ENCODE peak calls at places on chromosomes 6 and 20, in five cellular contexts. E is K562, L is A549, I is endothelial cell of umbilical vein, Y is GM12878. R is an unnamed sample.

GRCh38 chr6:110826236-110827129 is 11.2 kb upstream of the CDK19 start:
- DNase-seq in E (no peak), L (no peak), I (no peak), Y (no peak), R (peak)

GRCh38 chr20:58852559-58853271 is at the start of gene GNAS:
- DNase-seq in E (peak), L (peak), I (peak), Y (no peak), R (peak)

GRCh38 chr6:165663283-165663735 is 268 bp upstream of the PDE10A start:
- DNase-seq in E (no peak), L (peak), I (peak), Y (no peak), R (no peak)

GRCh38 chr20:6074145-6074561 is 20.3 kb upstream of the LRRN4 start:
- DNase-seq in E (peak), L (peak), I (no peak), Y (no peak), R (peak)

GRCh38 chr6:123415844-123416468 is 220.8 kb downstream of the TRDN start:
- DNase-seq in E (peak), L (peak), I (peak), Y (no peak), R (peak)

GRCh38 chr6:111918825-111919224 is 45.6 kb upstream of the FYN start:
- DNase-seq in E (no peak), L (no peak), I (no peak), Y (no peak), R (peak)

GRCh38 chr6:108999428-108999827 is 95.2 kb downstream of the SESN1 start:
- DNase-seq in E (no peak), L (no peak), I (no peak), Y (no peak), R (no peak)

GRCh38 chr20:35292504-35293285 is 470 bp upstream of the FAM83C start:
- DNase-seq in E (no peak), L (no peak), I (no peak), Y (no peak), R (no peak)

GRCh38 chr6:44659676-44660170 is 272.2 kb downstream of the CDC5L start:
- DNase-seq in E (no peak), L (no peak), I (no peak), Y (no peak), R (no peak)

GRCh38 chr6:44662461-44663121 is 275.1 kb downstream of the CDC5L start:
- DNase-seq in E (no peak), L (no peak), I (no peak), Y (no peak), R (no peak)

GRCh38 chr6:44661631-44662030 is 274.1 kb downstream of the CDC5L start:
- DNase-seq in E (no peak), L (no peak), I (no peak), Y (no peak), R (no peak)

GRCh38 chr6:44661221-44661609 is 273.7 kb downstream of the CDC5L start:
- DNase-seq in E (no peak), L (no peak), I (no peak), Y (no peak), R (no peak)

DNA sequence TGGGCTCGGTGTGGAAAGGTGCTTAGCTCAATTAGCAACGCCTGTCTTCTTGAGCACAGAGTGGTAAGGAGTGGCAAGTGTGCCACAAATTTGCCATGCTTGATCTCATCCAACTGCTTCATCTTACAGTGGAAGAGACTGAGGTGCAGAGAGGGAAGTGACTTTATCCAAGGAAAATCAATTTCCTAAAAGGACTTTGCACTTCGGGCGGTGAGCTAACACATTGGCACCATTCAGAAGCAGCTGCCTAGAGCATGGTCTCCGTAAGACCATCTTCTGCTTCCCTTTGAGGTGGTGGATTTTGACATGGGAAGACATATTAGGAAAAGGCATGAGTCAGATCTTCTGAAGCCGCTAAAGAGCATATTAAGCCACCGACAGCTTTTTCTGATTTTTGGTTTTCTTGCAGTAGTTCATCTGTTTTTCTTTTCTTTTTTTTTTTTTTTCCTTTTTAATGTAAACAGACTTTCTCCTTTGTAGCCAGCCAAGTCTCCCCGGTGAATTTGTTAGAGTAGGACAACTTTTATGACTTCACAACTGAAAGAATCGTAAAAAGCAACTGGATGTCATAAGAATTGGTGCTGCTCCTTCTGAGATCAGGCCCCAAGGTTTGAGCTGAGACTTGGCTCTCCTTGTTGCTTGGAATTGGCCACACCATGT is 273.2 kb downstream of the CDC5L start:
- DNase-seq in E (no peak), L (no peak), I (no peak), Y (no peak), R (no peak)
- TF ChIP-seq MAX in E (no peak), L (no peak), I (no peak), Y (no peak), R (no peak)

GRCh38 chr6:148509789-148510581 is 167.3 kb downstream of the SASH1 start:
- DNase-seq in E (no peak), L (peak), I (peak), Y (no peak), R (peak)
- H3K4me3 ChIP-seq in E (no peak), L (no peak), I (no peak), Y (no peak), R (no peak)

GRCh38 chr6:157748839-157749571 is 74.0 kb upstream of the SNX9 start:
- DNase-seq in E (no peak), L (no peak), I (peak), Y (no peak), R (no peak)

GRCh38 chr6:157751547-157752200 is 71.4 kb upstream of the SNX9 start:
- DNase-seq in E (no peak), L (no peak), I (peak), Y (no peak), R (no peak)

GRCh38 chr6:157744202-157744601 is 78.8 kb upstream of the SNX9 start:
- DNase-seq in E (no peak), L (no peak), I (no peak), Y (no peak), R (no peak)

GRCh38 chr6:157747395-157747794 is 75.7 kb upstream of the SNX9 start:
- DNase-seq in E (no peak), L (no peak), I (no peak), Y (no peak), R (no peak)

GRCh38 chr6:157746897-157747296 is 76.1 kb upstream of the SNX9 start:
- DNase-seq in E (no peak), L (no peak), I (no peak), Y (no peak), R (no peak)
- TF ChIP-seq MYC in E (no peak), L (no peak), I (no peak), Y (no peak), R (no peak)

GRCh38 chr6:40912158-40912946 is 126.7 kb downstream of the UNC5CL start:
- DNase-seq in E (peak), L (peak), I (peak), Y (peak), R (peak)
- TF ChIP-seq MAX in E (no peak), L (no peak), I (no peak), Y (no peak), R (no peak)

GRCh38 chr6:142820336-142821016 is 124.5 kb downstream of the HIVEP2 start:
- DNase-seq in E (no peak), L (no peak), I (peak), Y (no peak), R (no peak)
- H3K4me3 ChIP-seq in E (no peak), L (no peak), I (peak), Y (peak), R (no peak)

GRCh38 chr6:106451419-106451818 is 90.9 kb downstream of the CRYBG1 start:
- DNase-seq in E (no peak), L (no peak), I (peak), Y (no peak), R (no peak)
- TF ChIP-seq MYC in E (no peak), L (no peak), I (no peak), Y (no peak), R (no peak)

DNA sequence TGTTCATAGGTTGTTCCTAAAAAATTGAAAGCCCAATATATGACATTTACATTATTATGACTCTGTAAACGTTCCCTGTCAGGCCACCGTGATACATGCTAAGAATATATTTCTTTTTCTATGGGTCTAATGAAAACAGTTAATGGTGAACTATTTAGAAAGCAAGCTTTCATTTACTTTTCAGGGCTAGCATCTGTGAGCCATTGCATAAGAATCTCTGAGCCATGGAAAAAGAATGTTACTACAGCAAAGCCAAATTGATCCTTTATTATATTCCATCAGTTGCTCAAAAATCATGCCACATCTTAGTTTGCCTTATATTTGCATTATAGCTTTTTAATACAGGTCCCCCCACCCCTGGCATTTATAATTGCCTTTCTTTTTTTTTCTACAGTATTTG is 275.5 kb downstream of the ZFAND3 start:
- DNase-seq in E (no peak), L (no peak), I (no peak), Y (no peak), R (no peak)
- TF ChIP-seq MAX in E (no peak), L (no peak), I (no peak), Y (no peak), R (no peak)

R was measured in NB4.